ENCODE peak calls at places on chromosomes 6 and 20, in eight cellular contexts. One of them, this sample, is unnamed.
A peak's percentile ranks its signal among the peaks of the same experiment; 100 is the strongest.

GRCh38 chr6:227812-228338 is 64.4 kb upstream of the DUSP22 start:
- DNase-seq in kidney epithelial cell: no peak
- DNase-seq in right cardiac atrium: no peak
- DNase-seq in stimulated activated CD8-positive, alpha-beta memory T cell treated with anti-CD3 and anti-CD28 coated beads, Interleukin-7, amount 100 ng/mL, for 1 hour: no peak
- DNase-seq in NCI-H1092: no peak
- DNase-seq in RWPE1: no peak
- DNase-seq in NCI-H1105 treated with DMSO at 0.1 percent for 48 hours: no peak
- DNase-seq in ecto neural progenitor cell: no peak
- DNase-seq in this sample: no peak

GRCh38 chr20:32325706-32326506 is 32.2 kb upstream of the ASXL1 start:
- DNase-seq in kidney epithelial cell: no peak
- DNase-seq in right cardiac atrium: no peak
- DNase-seq in stimulated activated CD8-positive, alpha-beta memory T cell treated with anti-CD3 and anti-CD28 coated beads, Interleukin-7, amount 100 ng/mL, for 1 hour: no peak
- DNase-seq in NCI-H1092: peak; percentile 66
- DNase-seq in RWPE1: peak; percentile 51
- DNase-seq in NCI-H1105 treated with DMSO at 0.1 percent for 48 hours: no peak
- DNase-seq in ecto neural progenitor cell: no peak
- DNase-seq in this sample: peak; percentile 72

GRCh38 chr6:124795879-124796838 is 166.1 kb upstream of the RNF217 start:
- DNase-seq in kidney epithelial cell: no peak
- DNase-seq in right cardiac atrium: no peak
- DNase-seq in stimulated activated CD8-positive, alpha-beta memory T cell treated with anti-CD3 and anti-CD28 coated beads, Interleukin-7, amount 100 ng/mL, for 1 hour: no peak
- DNase-seq in NCI-H1092: peak; percentile 6
- DNase-seq in RWPE1: peak; percentile 33
- DNase-seq in NCI-H1105 treated with DMSO at 0.1 percent for 48 hours: peak; percentile 83
- DNase-seq in ecto neural progenitor cell: peak; percentile 63
- DNase-seq in this sample: peak; percentile 22

GRCh38 chr20:8398289-8399051 is 266.4 kb downstream of the PLCB1 start:
- DNase-seq in kidney epithelial cell: no peak
- DNase-seq in right cardiac atrium: no peak
- DNase-seq in stimulated activated CD8-positive, alpha-beta memory T cell treated with anti-CD3 and anti-CD28 coated beads, Interleukin-7, amount 100 ng/mL, for 1 hour: no peak
- DNase-seq in NCI-H1092: no peak
- DNase-seq in RWPE1: no peak
- DNase-seq in NCI-H1105 treated with DMSO at 0.1 percent for 48 hours: no peak
- DNase-seq in ecto neural progenitor cell: no peak
- DNase-seq in this sample: no peak

GRCh38 chr6:142292191-142292924 is 9.4 kb upstream of the ADGRG6 start:
- DNase-seq in kidney epithelial cell: no peak
- DNase-seq in right cardiac atrium: no peak
- DNase-seq in stimulated activated CD8-positive, alpha-beta memory T cell treated with anti-CD3 and anti-CD28 coated beads, Interleukin-7, amount 100 ng/mL, for 1 hour: no peak
- DNase-seq in NCI-H1092: no peak
- DNase-seq in RWPE1: no peak
- DNase-seq in NCI-H1105 treated with DMSO at 0.1 percent for 48 hours: no peak
- DNase-seq in ecto neural progenitor cell: no peak
- DNase-seq in this sample: no peak

GRCh38 chr6:166031275-166031674 is 136.4 kb downstream of the TBXT start:
- DNase-seq in kidney epithelial cell: no peak
- DNase-seq in right cardiac atrium: no peak
- DNase-seq in stimulated activated CD8-positive, alpha-beta memory T cell treated with anti-CD3 and anti-CD28 coated beads, Interleukin-7, amount 100 ng/mL, for 1 hour: no peak
- DNase-seq in NCI-H1092: no peak
- DNase-seq in RWPE1: no peak
- DNase-seq in NCI-H1105 treated with DMSO at 0.1 percent for 48 hours: no peak
- DNase-seq in ecto neural progenitor cell: no peak
- DNase-seq in this sample: no peak

GRCh38 chr6:88780714-88781389 is 182.6 kb downstream of the RNGTT start:
- DNase-seq in kidney epithelial cell: peak; percentile 29
- DNase-seq in right cardiac atrium: no peak
- DNase-seq in stimulated activated CD8-positive, alpha-beta memory T cell treated with anti-CD3 and anti-CD28 coated beads, Interleukin-7, amount 100 ng/mL, for 1 hour: no peak
- DNase-seq in NCI-H1092: peak; percentile 18
- DNase-seq in RWPE1: peak; percentile 20
- DNase-seq in NCI-H1105 treated with DMSO at 0.1 percent for 48 hours: peak; percentile 80
- DNase-seq in ecto neural progenitor cell: peak; percentile 58
- DNase-seq in this sample: peak; percentile 30

GRCh38 chr6:154247119-154247814 is 109.3 kb downstream of the IPCEF1 start:
- DNase-seq in kidney epithelial cell: no peak
- DNase-seq in right cardiac atrium: no peak
- DNase-seq in stimulated activated CD8-positive, alpha-beta memory T cell treated with anti-CD3 and anti-CD28 coated beads, Interleukin-7, amount 100 ng/mL, for 1 hour: no peak
- DNase-seq in NCI-H1092: no peak
- DNase-seq in RWPE1: no peak
- DNase-seq in NCI-H1105 treated with DMSO at 0.1 percent for 48 hours: peak; percentile 52
- DNase-seq in ecto neural progenitor cell: no peak
- DNase-seq in this sample: peak; percentile 7

GRCh38 chr20:62653373-62653772 is 11.1 kb downstream of the SLCO4A1 start:
- DNase-seq in kidney epithelial cell: no peak
- DNase-seq in right cardiac atrium: no peak
- DNase-seq in stimulated activated CD8-positive, alpha-beta memory T cell treated with anti-CD3 and anti-CD28 coated beads, Interleukin-7, amount 100 ng/mL, for 1 hour: no peak
- DNase-seq in NCI-H1092: no peak
- DNase-seq in RWPE1: no peak
- DNase-seq in NCI-H1105 treated with DMSO at 0.1 percent for 48 hours: no peak
- DNase-seq in ecto neural progenitor cell: no peak
- DNase-seq in this sample: no peak

GRCh38 chr6:34792605-34793500 is 970 bp downstream of the BLTP3A start:
- DNase-seq in kidney epithelial cell: no peak
- DNase-seq in right cardiac atrium: no peak
- DNase-seq in stimulated activated CD8-positive, alpha-beta memory T cell treated with anti-CD3 and anti-CD28 coated beads, Interleukin-7, amount 100 ng/mL, for 1 hour: no peak
- DNase-seq in NCI-H1092: no peak
- DNase-seq in RWPE1: peak; percentile 66
- DNase-seq in NCI-H1105 treated with DMSO at 0.1 percent for 48 hours: peak; percentile 46
- DNase-seq in ecto neural progenitor cell: peak; percentile 57
- DNase-seq in this sample: peak; percentile 61

GRCh38 chr20:57656821-57657536 is 36.8 kb upstream of the ZBP1 start:
- DNase-seq in kidney epithelial cell: no peak
- DNase-seq in right cardiac atrium: peak; percentile 45
- DNase-seq in stimulated activated CD8-positive, alpha-beta memory T cell treated with anti-CD3 and anti-CD28 coated beads, Interleukin-7, amount 100 ng/mL, for 1 hour: no peak
- DNase-seq in NCI-H1092: no peak
- DNase-seq in RWPE1: no peak
- DNase-seq in NCI-H1105 treated with DMSO at 0.1 percent for 48 hours: no peak
- DNase-seq in ecto neural progenitor cell: peak; percentile 41
- DNase-seq in this sample: no peak

GRCh38 chr6:33577106-33577535 is 3.0 kb downstream of the BAK1 start:
- DNase-seq in kidney epithelial cell: no peak
- DNase-seq in right cardiac atrium: peak; percentile 86
- DNase-seq in stimulated activated CD8-positive, alpha-beta memory T cell treated with anti-CD3 and anti-CD28 coated beads, Interleukin-7, amount 100 ng/mL, for 1 hour: no peak
- DNase-seq in NCI-H1092: no peak
- DNase-seq in RWPE1: peak; percentile 92
- DNase-seq in NCI-H1105 treated with DMSO at 0.1 percent for 48 hours: no peak
- DNase-seq in ecto neural progenitor cell: no peak
- DNase-seq in this sample: no peak

GRCh38 chr20:22824077-22824476 is 211.0 kb upstream of the SSTR4 start:
- DNase-seq in kidney epithelial cell: no peak
- DNase-seq in right cardiac atrium: no peak
- DNase-seq in stimulated activated CD8-positive, alpha-beta memory T cell treated with anti-CD3 and anti-CD28 coated beads, Interleukin-7, amount 100 ng/mL, for 1 hour: no peak
- DNase-seq in NCI-H1092: no peak
- DNase-seq in RWPE1: no peak
- DNase-seq in NCI-H1105 treated with DMSO at 0.1 percent for 48 hours: no peak
- DNase-seq in ecto neural progenitor cell: no peak
- DNase-seq in this sample: no peak

GRCh38 chr6:99882151-99882702 is 111.8 kb downstream of the MCHR2 start:
- DNase-seq in kidney epithelial cell: no peak
- DNase-seq in right cardiac atrium: no peak
- DNase-seq in stimulated activated CD8-positive, alpha-beta memory T cell treated with anti-CD3 and anti-CD28 coated beads, Interleukin-7, amount 100 ng/mL, for 1 hour: no peak
- DNase-seq in NCI-H1092: no peak
- DNase-seq in RWPE1: no peak
- DNase-seq in NCI-H1105 treated with DMSO at 0.1 percent for 48 hours: peak; percentile 21
- DNase-seq in ecto neural progenitor cell: no peak
- DNase-seq in this sample: no peak

GRCh38 chr20:16415079-16415478 is 158.2 kb downstream of the KIF16B start:
- DNase-seq in kidney epithelial cell: no peak
- DNase-seq in right cardiac atrium: no peak
- DNase-seq in stimulated activated CD8-positive, alpha-beta memory T cell treated with anti-CD3 and anti-CD28 coated beads, Interleukin-7, amount 100 ng/mL, for 1 hour: no peak
- DNase-seq in NCI-H1092: no peak
- DNase-seq in RWPE1: no peak
- DNase-seq in NCI-H1105 treated with DMSO at 0.1 percent for 48 hours: no peak
- DNase-seq in ecto neural progenitor cell: no peak
- DNase-seq in this sample: peak; percentile 21

GRCh38 chr20:29878281-29878741 is 1379.2 kb upstream of the DEFB115 start:
- DNase-seq in kidney epithelial cell: no peak
- DNase-seq in right cardiac atrium: peak; percentile 67
- DNase-seq in stimulated activated CD8-positive, alpha-beta memory T cell treated with anti-CD3 and anti-CD28 coated beads, Interleukin-7, amount 100 ng/mL, for 1 hour: no peak
- DNase-seq in NCI-H1092: no peak
- DNase-seq in RWPE1: no peak
- DNase-seq in NCI-H1105 treated with DMSO at 0.1 percent for 48 hours: peak; percentile 89
- DNase-seq in ecto neural progenitor cell: peak; percentile 46
- DNase-seq in this sample: no peak

GRCh38 chr6:139860193-139860592 is 485.7 kb upstream of the CITED2 start:
- DNase-seq in kidney epithelial cell: no peak
- DNase-seq in right cardiac atrium: no peak
- DNase-seq in stimulated activated CD8-positive, alpha-beta memory T cell treated with anti-CD3 and anti-CD28 coated beads, Interleukin-7, amount 100 ng/mL, for 1 hour: no peak
- DNase-seq in NCI-H1092: no peak
- DNase-seq in RWPE1: no peak
- DNase-seq in NCI-H1105 treated with DMSO at 0.1 percent for 48 hours: no peak
- DNase-seq in ecto neural progenitor cell: no peak
- DNase-seq in this sample: no peak

GRCh38 chr20:36830791-36831691 is 44.9 kb upstream of the TLDC2 start:
- DNase-seq in kidney epithelial cell: no peak
- DNase-seq in right cardiac atrium: peak; percentile 93
- DNase-seq in stimulated activated CD8-positive, alpha-beta memory T cell treated with anti-CD3 and anti-CD28 coated beads, Interleukin-7, amount 100 ng/mL, for 1 hour: no peak
- DNase-seq in NCI-H1092: no peak
- DNase-seq in RWPE1: no peak
- DNase-seq in NCI-H1105 treated with DMSO at 0.1 percent for 48 hours: no peak
- DNase-seq in ecto neural progenitor cell: no peak
- DNase-seq in this sample: peak; percentile 77

GRCh38 chr6:157994126-157994795 is 12.6 kb downstream of the SYNJ2 start:
- DNase-seq in kidney epithelial cell: no peak
- DNase-seq in right cardiac atrium: no peak
- DNase-seq in stimulated activated CD8-positive, alpha-beta memory T cell treated with anti-CD3 and anti-CD28 coated beads, Interleukin-7, amount 100 ng/mL, for 1 hour: no peak
- DNase-seq in NCI-H1092: no peak
- DNase-seq in RWPE1: no peak
- DNase-seq in NCI-H1105 treated with DMSO at 0.1 percent for 48 hours: no peak
- DNase-seq in ecto neural progenitor cell: peak; percentile 34
- DNase-seq in this sample: no peak

GRCh38 chr20:24950128-24950835 is 1.2 kb downstream of the CST7 start:
- DNase-seq in kidney epithelial cell: no peak
- DNase-seq in right cardiac atrium: no peak
- DNase-seq in stimulated activated CD8-positive, alpha-beta memory T cell treated with anti-CD3 and anti-CD28 coated beads, Interleukin-7, amount 100 ng/mL, for 1 hour: no peak
- DNase-seq in NCI-H1092: no peak
- DNase-seq in RWPE1: no peak
- DNase-seq in NCI-H1105 treated with DMSO at 0.1 percent for 48 hours: no peak
- DNase-seq in ecto neural progenitor cell: peak; percentile 42
- DNase-seq in this sample: no peak

GRCh38 chr20:62350629-62351422 is 16.3 kb downstream of the LAMA5 start:
- DNase-seq in kidney epithelial cell: no peak
- DNase-seq in right cardiac atrium: peak; percentile 56
- DNase-seq in stimulated activated CD8-positive, alpha-beta memory T cell treated with anti-CD3 and anti-CD28 coated beads, Interleukin-7, amount 100 ng/mL, for 1 hour: no peak
- DNase-seq in NCI-H1092: no peak
- DNase-seq in RWPE1: peak; percentile 84
- DNase-seq in NCI-H1105 treated with DMSO at 0.1 percent for 48 hours: no peak
- DNase-seq in ecto neural progenitor cell: no peak
- DNase-seq in this sample: no peak

GRCh38 chr6:83558975-83559374 is 46.6 kb downstream of the PRSS35 start:
- DNase-seq in kidney epithelial cell: no peak
- DNase-seq in right cardiac atrium: no peak
- DNase-seq in stimulated activated CD8-positive, alpha-beta memory T cell treated with anti-CD3 and anti-CD28 coated beads, Interleukin-7, amount 100 ng/mL, for 1 hour: no peak
- DNase-seq in NCI-H1092: no peak
- DNase-seq in RWPE1: no peak
- DNase-seq in NCI-H1105 treated with DMSO at 0.1 percent for 48 hours: no peak
- DNase-seq in ecto neural progenitor cell: no peak
- DNase-seq in this sample: no peak

GRCh38 chr6:145112711-145113148 is 622.6 kb downstream of the EPM2A start:
- DNase-seq in kidney epithelial cell: no peak
- DNase-seq in right cardiac atrium: no peak
- DNase-seq in stimulated activated CD8-positive, alpha-beta memory T cell treated with anti-CD3 and anti-CD28 coated beads, Interleukin-7, amount 100 ng/mL, for 1 hour: no peak
- DNase-seq in NCI-H1092: no peak
- DNase-seq in RWPE1: no peak
- DNase-seq in NCI-H1105 treated with DMSO at 0.1 percent for 48 hours: no peak
- DNase-seq in ecto neural progenitor cell: no peak
- DNase-seq in this sample: peak; percentile 55

GRCh38 chr20:50151034-50151743 is 2.3 kb downstream of the PEDS1 start:
- DNase-seq in kidney epithelial cell: no peak
- DNase-seq in right cardiac atrium: no peak
- DNase-seq in stimulated activated CD8-positive, alpha-beta memory T cell treated with anti-CD3 and anti-CD28 coated beads, Interleukin-7, amount 100 ng/mL, for 1 hour: no peak
- DNase-seq in NCI-H1092: no peak
- DNase-seq in RWPE1: peak; percentile 83
- DNase-seq in NCI-H1105 treated with DMSO at 0.1 percent for 48 hours: no peak
- DNase-seq in ecto neural progenitor cell: no peak
- DNase-seq in this sample: no peak

GRCh38 chr20:17617868-17618672 is 48.2 kb downstream of the DSTN start:
- DNase-seq in kidney epithelial cell: no peak
- DNase-seq in right cardiac atrium: peak; percentile 56
- DNase-seq in stimulated activated CD8-positive, alpha-beta memory T cell treated with anti-CD3 and anti-CD28 coated beads, Interleukin-7, amount 100 ng/mL, for 1 hour: no peak
- DNase-seq in NCI-H1092: no peak
- DNase-seq in RWPE1: no peak
- DNase-seq in NCI-H1105 treated with DMSO at 0.1 percent for 48 hours: peak; percentile 81
- DNase-seq in ecto neural progenitor cell: peak; percentile 43
- DNase-seq in this sample: no peak

GRCh38 chr6:143427109-143427817 is 23.2 kb downstream of the ADAT2 start:
- DNase-seq in kidney epithelial cell: no peak
- DNase-seq in right cardiac atrium: peak; percentile 88
- DNase-seq in stimulated activated CD8-positive, alpha-beta memory T cell treated with anti-CD3 and anti-CD28 coated beads, Interleukin-7, amount 100 ng/mL, for 1 hour: peak; percentile 46
- DNase-seq in NCI-H1092: no peak
- DNase-seq in RWPE1: peak; percentile 59
- DNase-seq in NCI-H1105 treated with DMSO at 0.1 percent for 48 hours: peak; percentile 60
- DNase-seq in ecto neural progenitor cell: peak; percentile 81
- DNase-seq in this sample: peak; percentile 93

GRCh38 chr6:99802396-99803031 is 191.5 kb downstream of the MCHR2 start:
- DNase-seq in kidney epithelial cell: no peak
- DNase-seq in right cardiac atrium: no peak
- DNase-seq in stimulated activated CD8-positive, alpha-beta memory T cell treated with anti-CD3 and anti-CD28 coated beads, Interleukin-7, amount 100 ng/mL, for 1 hour: no peak
- DNase-seq in NCI-H1092: no peak
- DNase-seq in RWPE1: peak; percentile 11
- DNase-seq in NCI-H1105 treated with DMSO at 0.1 percent for 48 hours: no peak
- DNase-seq in ecto neural progenitor cell: peak; percentile 60
- DNase-seq in this sample: no peak

GRCh38 chr20:48581167-48581566 is 246.6 kb downstream of the PREX1 start:
- DNase-seq in kidney epithelial cell: no peak
- DNase-seq in right cardiac atrium: no peak
- DNase-seq in stimulated activated CD8-positive, alpha-beta memory T cell treated with anti-CD3 and anti-CD28 coated beads, Interleukin-7, amount 100 ng/mL, for 1 hour: no peak
- DNase-seq in NCI-H1092: no peak
- DNase-seq in RWPE1: no peak
- DNase-seq in NCI-H1105 treated with DMSO at 0.1 percent for 48 hours: no peak
- DNase-seq in ecto neural progenitor cell: no peak
- DNase-seq in this sample: no peak

GRCh38 chr20:34022154-34022842 is 28.6 kb downstream of the RALY start:
- DNase-seq in kidney epithelial cell: no peak
- DNase-seq in right cardiac atrium: no peak
- DNase-seq in stimulated activated CD8-positive, alpha-beta memory T cell treated with anti-CD3 and anti-CD28 coated beads, Interleukin-7, amount 100 ng/mL, for 1 hour: no peak
- DNase-seq in NCI-H1092: no peak
- DNase-seq in RWPE1: peak; percentile 64
- DNase-seq in NCI-H1105 treated with DMSO at 0.1 percent for 48 hours: no peak
- DNase-seq in ecto neural progenitor cell: no peak
- DNase-seq in this sample: peak; percentile 27

GRCh38 chr6:74971631-74972030 is 234.2 kb downstream of the COL12A1 start:
- DNase-seq in kidney epithelial cell: no peak
- DNase-seq in right cardiac atrium: no peak
- DNase-seq in stimulated activated CD8-positive, alpha-beta memory T cell treated with anti-CD3 and anti-CD28 coated beads, Interleukin-7, amount 100 ng/mL, for 1 hour: no peak
- DNase-seq in NCI-H1092: no peak
- DNase-seq in RWPE1: no peak
- DNase-seq in NCI-H1105 treated with DMSO at 0.1 percent for 48 hours: no peak
- DNase-seq in ecto neural progenitor cell: no peak
- DNase-seq in this sample: peak; percentile 34